ENCODE peak calls at places on chromosomes 7 and 10, in six cellular contexts. R is H9, N is PC-3, G is trophoblast cell, C is fibroblast of lung, L is OCI-LY7. W is an unnamed sample. For H3K79me2, the result is how much of the 10 kb centered on the place peaks cover.

GRCh38 chr10:12819071-12819470 is 182.4 kb downstream of the CCDC3 start:
- DNase-seq in R (no peak), N (no peak), L (no peak), G (no peak), C (no peak), W (no peak)

GRCh38 chr7:132476541-132476940 is 99.7 kb downstream of the PLXNA4 start:
- DNase-seq in L (no peak), G (no peak), C (no peak), R (no peak), N (no peak), W (no peak)

GRCh38 chr7:387132-388022 is 97.4 kb downstream of the FOXL3 start:
- DNase-seq in N (no peak), L (no peak), G (no peak), R (no peak), C (no peak), W (peak)

GRCh38 chr7:5477723-5478531 is 54.3 kb upstream of the TNRC18 start:
- DNase-seq in G (no peak), C (no peak), N (no peak), L (no peak), R (peak), W (peak)

GRCh38 chr7:131166066-131166465 is 161.6 kb upstream of the MKLN1 start:
- DNase-seq in N (peak), G (peak), R (no peak), L (no peak), C (no peak), W (no peak)

GRCh38 chr7:130683026-130683425 is 3.3 kb downstream of the TSGA13 start:
- DNase-seq in G (no peak), C (no peak), N (no peak), R (no peak), L (no peak), W (no peak)

GRCh38 chr7:7931626-7932025 is 37.0 kb upstream of the GLCCI1 start:
- DNase-seq in C (no peak), L (no peak), G (no peak), R (no peak), N (no peak), W (no peak)

GRCh38 chr7:368651-369475 is 78.9 kb downstream of the FOXL3 start:
- DNase-seq in N (no peak), G (no peak), C (no peak), R (no peak), L (no peak), W (no peak)

GRCh38 chr7:135745702-135746312 is 2.8 kb downstream of the FAM180A start:
- DNase-seq in R (no peak), N (peak), G (no peak), L (no peak), C (peak), W (no peak)

GRCh38 chr7:14286036-14286435 is 296.6 kb upstream of the ETV1 start:
- DNase-seq in L (no peak), N (peak), C (no peak), G (peak), R (no peak), W (no peak)

GRCh38 chr10:97974526-97975525 is 55.6 kb downstream of the CRTAC1 start:
- DNase-seq in R (no peak), L (no peak), C (no peak), N (no peak), G (no peak), W (peak)

GRCh38 chr10:104350146-104350635 is 3.4 kb upstream of the CFAP58 start:
- DNase-seq in G (peak), C (peak), N (peak), L (peak), R (no peak), W (peak)

GRCh38 chr10:71630168-71630567 is 89.4 kb downstream of the C10orf105 start:
- DNase-seq in G (no peak), C (no peak), R (no peak), L (no peak), N (no peak), W (peak)

GRCh38 chr10:335151-335800 is 200.0 kb downstream of the ZMYND11 start:
- DNase-seq in R (no peak), N (peak), C (no peak), G (no peak), L (no peak), W (no peak)

GRCh38 chr7:12573885-12574284 is 3.4 kb downstream of the SCIN start:
- DNase-seq in G (no peak), R (no peak), L (no peak), C (no peak), N (peak), W (no peak)

GRCh38 chr7:46839651-46840050 is 742.3 kb downstream of the TNS3 start:
- DNase-seq in R (no peak), G (no peak), N (no peak), C (no peak), L (no peak), W (no peak)

GRCh38 chr10:64191304-64191703 is 670.1 kb downstream of the REEP3 start:
- DNase-seq in G (no peak), C (no peak), R (no peak), L (no peak), N (no peak), W (no peak)

GRCh38 chr7:151339651-151340377 is 1.8 kb upstream of the NUB1 start:
- DNase-seq in N (no peak), G (peak), L (no peak), R (no peak), C (no peak), W (no peak)

GRCh38 chr10:357201-357950 is 222.1 kb downstream of the ZMYND11 start:
- DNase-seq in L (no peak), N (no peak), R (no peak), G (no peak), C (no peak), W (peak)

GRCh38 chr10:57008189-57008588 is 647.1 kb upstream of the ZWINT start:
- DNase-seq in C (no peak), N (peak), G (peak), R (no peak), L (no peak), W (no peak)

GRCh38 chr7:43039346-43039745 is 73.1 kb upstream of the HECW1 start:
- DNase-seq in L (no peak), G (no peak), N (no peak), C (no peak), R (peak), W (no peak)

GRCh38 chr7:110835209-110835608 is 255.7 kb upstream of the LRRN3 start:
- DNase-seq in N (peak), R (no peak), L (no peak), G (no peak), C (no peak), W (no peak)

GRCh38 chr7:1536768-1537630 is 6.5 kb downstream of the MAFK start:
- DNase-seq in C (peak), N (peak), R (peak), G (peak), L (no peak), W (peak)

GRCh38 chr10:48470115-48470892 is 134.6 kb downstream of the ARHGAP22 start:
- DNase-seq in L (no peak), R (peak), G (no peak), C (peak), N (no peak), W (no peak)

GRCh38 chr10:122380703-122381102 is 6.2 kb downstream of the PLEKHA1 start:
- DNase-seq in N (no peak), L (no peak), G (no peak), R (no peak), C (no peak), W (no peak)

GRCh38 chr10:122379041-122379440 is 4.5 kb downstream of the PLEKHA1 start:
- DNase-seq in C (no peak), L (no peak), R (no peak), N (no peak), G (no peak), W (no peak)

GRCh38 chr10:122381680-122382079 is 7.2 kb downstream of the PLEKHA1 start:
- DNase-seq in R (no peak), C (no peak), N (no peak), L (no peak), G (no peak), W (no peak)

GRCh38 chr10:122376364-122376961 is 2.0 kb downstream of the PLEKHA1 start:
- DNase-seq in L (no peak), C (no peak), R (no peak), N (peak), G (no peak), W (no peak)

DNA sequence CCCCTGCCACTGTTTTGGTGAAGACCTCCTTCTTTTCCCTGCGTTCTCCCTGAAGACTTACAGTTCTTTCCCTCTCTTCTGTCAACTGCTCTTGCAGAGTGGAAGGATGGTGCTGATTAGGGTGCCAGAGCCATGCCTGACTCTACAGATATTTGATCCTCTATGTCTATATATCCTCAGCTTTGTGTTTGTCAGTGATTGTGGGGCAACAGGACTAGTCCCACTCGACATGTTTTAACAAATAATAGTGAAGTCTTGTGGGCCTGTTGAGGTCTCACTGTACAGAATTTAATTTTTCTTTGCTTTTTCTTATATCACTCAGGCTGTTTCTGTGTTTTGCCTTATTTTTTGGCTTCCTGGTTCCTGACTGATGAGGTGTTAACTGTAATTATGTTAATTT is 5.0 kb downstream of the PLEKHA1 start:
- DNase-seq in C (no peak), R (no peak), G (no peak), L (no peak), N (no peak), W (no peak)
- H3K79me2 ChIP-seq in C (under half), R (under half), G (under half), L (under half), N (under half), W (under half)

GRCh38 chr7:116226664-116227063 is 16.3 kb downstream of the TES start:
- DNase-seq in N (peak), G (no peak), C (no peak), L (no peak), R (no peak), W (peak)
- H3K79me2 ChIP-seq in N (half or more), G (under half), C (under half), L (under half), R (under half), W (half or more)

GRCh38 chr10:34802692-34803091 is 12.4 kb downstream of the PARD3 start:
- DNase-seq in N (no peak), L (no peak), R (no peak), G (peak), C (no peak), W (no peak)

GRCh38 chr10:34801066-34801738 is 13.9 kb downstream of the PARD3 start:
- DNase-seq in R (no peak), L (no peak), C (no peak), N (no peak), G (no peak), W (no peak)

GRCh38 chr10:34798654-34799053 is 16.4 kb downstream of the PARD3 start:
- DNase-seq in G (no peak), R (no peak), C (no peak), L (no peak), N (no peak), W (no peak)

GRCh38 chr10:34797155-34797554 is 17.9 kb downstream of the PARD3 start:
- DNase-seq in R (no peak), N (no peak), L (no peak), G (no peak), C (no peak), W (no peak)

DNA sequence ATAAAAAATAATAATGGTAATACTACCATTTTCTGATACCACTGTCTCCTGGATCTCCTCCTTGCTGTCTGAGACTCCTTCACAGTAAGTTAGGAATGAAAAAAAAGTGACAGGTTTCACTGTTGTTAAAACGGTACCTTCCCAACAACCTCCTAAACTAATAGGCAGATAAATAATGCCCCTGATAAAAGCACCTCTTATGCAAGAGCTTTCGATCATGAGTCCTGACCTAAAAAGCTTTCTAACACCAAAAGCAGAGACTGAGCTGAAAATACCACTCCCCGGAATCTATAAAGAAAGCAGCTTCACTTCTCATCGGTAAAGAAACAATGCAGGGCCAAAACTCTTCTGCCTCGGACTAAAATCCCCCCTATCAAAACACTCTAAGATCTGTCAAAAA is 14.5 kb downstream of the PARD3 start:
- DNase-seq in C (no peak), N (no peak), L (no peak), R (no peak), G (no peak), W (no peak)
- H3K79me2 ChIP-seq in C (under half), N (half or more), L (under half), R (under half), G (under half), W (under half)

DNA sequence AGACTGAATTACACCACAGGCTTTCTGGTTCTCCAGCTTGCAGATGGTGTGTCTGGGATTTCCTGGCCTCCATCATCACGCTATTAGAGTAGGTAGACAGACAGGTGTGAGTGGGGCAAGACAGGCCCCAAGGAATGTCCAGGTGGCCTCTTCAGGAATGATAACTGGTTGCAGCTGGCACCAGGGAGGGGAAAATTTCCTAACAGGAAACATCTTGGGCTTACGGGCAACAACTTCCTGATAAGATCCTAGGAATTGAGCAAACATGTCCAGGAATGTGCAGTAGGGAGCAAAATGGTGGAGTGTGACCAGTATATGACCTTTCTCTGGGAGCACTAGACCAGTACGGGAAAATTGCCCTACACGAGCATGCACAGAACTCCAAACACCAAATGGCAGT is 11.3 kb downstream of the XRCC2 start:
- DNase-seq in R (no peak), N (no peak), L (no peak), C (no peak), G (peak), W (no peak)
- H3K79me2 ChIP-seq in R (under half), N (half or more), L (half or more), C (under half), G (under half), W (under half)

GRCh38 chr10:118672163-118672562 is 76.7 kb upstream of the PRLHR start:
- DNase-seq in G (no peak), N (no peak), C (no peak), R (no peak), L (no peak), W (no peak)
- H3K79me2 ChIP-seq in G (under half), N (under half), C (under half), R (under half), L (under half), W (under half)

GRCh38 chr10:99996934-99997648 is 12.7 kb downstream of the DNMBP start:
- DNase-seq in R (no peak), N (no peak), L (no peak), G (peak), C (peak), W (no peak)
- H3K79me2 ChIP-seq in R (under half), N (half or more), L (half or more), G (under half), C (half or more), W (half or more)

GRCh38 chr10:114167985-114168384 is 6.0 kb downstream of the CCDC186 start:
- DNase-seq in C (no peak), R (no peak), G (no peak), N (no peak), L (no peak), W (no peak)

GRCh38 chr10:114157912-114158311 is 16.1 kb downstream of the CCDC186 start:
- DNase-seq in G (no peak), L (no peak), R (no peak), N (no peak), C (no peak), W (no peak)

GRCh38 chr10:114168450-114169009 is 5.5 kb downstream of the CCDC186 start:
- DNase-seq in N (no peak), R (no peak), L (peak), C (no peak), G (peak), W (no peak)

GRCh38 chr10:114166053-114166452 is 8.0 kb downstream of the CCDC186 start:
- DNase-seq in R (no peak), C (no peak), N (peak), L (no peak), G (peak), W (no peak)

DNA sequence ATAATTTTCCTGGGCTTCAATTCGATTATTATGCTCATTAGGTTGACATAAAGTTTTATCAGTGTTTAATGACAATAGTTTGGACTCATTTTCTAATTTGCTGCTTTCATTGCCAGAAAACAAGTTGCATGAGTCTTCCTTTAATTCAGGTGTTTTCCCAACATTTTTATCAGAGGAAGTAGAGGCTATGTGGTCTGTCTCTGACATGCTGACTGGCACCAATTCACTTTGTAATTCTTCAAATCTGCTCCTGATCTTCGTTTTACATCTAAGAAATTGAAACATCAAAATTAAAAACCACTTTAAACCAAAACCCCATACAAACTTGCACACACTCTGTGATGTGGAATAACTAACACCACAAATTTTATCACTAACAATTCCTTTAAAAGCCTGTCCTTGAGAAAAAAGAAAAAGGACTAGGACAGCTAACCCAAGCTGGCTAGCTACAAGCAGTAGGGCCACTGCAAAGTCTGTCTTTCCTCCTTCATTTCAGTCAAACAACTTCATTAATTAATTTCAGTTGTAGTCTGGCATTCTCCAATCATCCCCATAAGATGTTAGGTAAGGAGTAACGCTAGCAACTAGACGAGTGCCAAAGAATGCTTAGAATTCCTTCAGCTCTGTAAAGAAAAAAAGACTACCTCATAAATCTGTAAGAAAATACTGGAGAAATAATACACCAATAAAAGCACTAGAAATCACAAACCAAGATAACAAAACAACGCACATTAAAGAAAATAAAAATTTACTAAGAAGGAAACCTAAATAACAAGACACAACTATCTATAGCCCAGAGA is 10.7 kb downstream of the CCDC186 start:
- DNase-seq in R (no peak), N (no peak), C (no peak), L (no peak), G (peak), W (no peak)
- H3K79me2 ChIP-seq in R (under half), N (under half), C (under half), L (under half), G (under half), W (under half)

DNA sequence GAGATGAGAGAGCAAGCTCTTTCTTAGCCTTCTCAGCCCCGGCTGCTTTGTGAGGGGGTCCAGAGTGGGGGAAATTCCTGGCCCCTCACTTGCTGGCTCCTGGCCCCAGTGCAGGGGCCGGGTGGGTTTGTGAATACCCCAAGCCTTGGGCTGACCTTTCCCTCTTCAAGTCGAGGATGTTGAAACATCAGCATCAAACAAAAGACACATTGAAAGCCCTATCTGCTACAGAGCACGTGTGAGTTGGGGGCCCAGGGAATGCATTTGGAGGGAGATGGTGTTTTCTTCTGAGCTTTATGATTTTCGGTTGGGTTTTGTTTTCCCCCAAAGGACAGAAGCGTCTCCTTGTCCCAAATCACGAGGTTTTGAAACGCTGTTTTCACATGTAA is 2.8 kb downstream of the ZMIZ1 start:
- DNase-seq in N (no peak), R (no peak), L (no peak), C (no peak), G (no peak), W (no peak)
- H3K79me2 ChIP-seq in N (half or more), R (under half), L (under half), C (half or more), G (half or more), W (half or more)

GRCh38 chr7:98130959-98131358 is 24.3 kb downstream of the LMTK2 start:
- DNase-seq in N (no peak), L (no peak), R (no peak), G (no peak), C (no peak), W (no peak)

GRCh38 chr7:98134420-98134819 is 27.8 kb downstream of the LMTK2 start:
- DNase-seq in G (no peak), N (no peak), L (no peak), C (no peak), R (no peak), W (no peak)

GRCh38 chr7:98133621-98134266 is 27.1 kb downstream of the LMTK2 start:
- DNase-seq in C (peak), L (peak), R (no peak), N (peak), G (peak), W (peak)

GRCh38 chr7:98135984-98136383 is 29.3 kb downstream of the LMTK2 start:
- DNase-seq in R (no peak), L (no peak), G (no peak), N (peak), C (no peak), W (no peak)

GRCh38 chr7:98133181-98133580 is 26.5 kb downstream of the LMTK2 start:
- DNase-seq in L (peak), R (no peak), N (peak), G (peak), C (peak), W (no peak)
- H3K79me2 ChIP-seq in L (under half), R (under half), N (under half), G (under half), C (under half), W (under half)

W was measured in osteoblast.